ENCODE peak calls at places on chromosomes 12 and 14, in four cellular contexts. B is A549, Z is K562, H is HepG2. E is an unnamed sample.

GRCh38 chr12:11601647-11602046 is 47.8 kb upstream of the ETV6 start:
- DNase-seq in Z (no peak), H (no peak), B (no peak), E (no peak)

GRCh38 chr14:68140111-68140741 is 320.6 kb downstream of the RAD51B start:
- DNase-seq in Z (no peak), H (peak; percentile 64), B (peak; percentile 99), E (no peak)

GRCh38 chr12:98456583-98457573 is 58.5 kb upstream of the TMPO start:
- DNase-seq in Z (peak; percentile 39), H (no peak), B (no peak), E (peak; percentile 46)

GRCh38 chr14:84128025-84128424 is 1401.9 kb upstream of the FLRT2 start:
- DNase-seq in B (no peak), Z (no peak), H (no peak), E (no peak)

GRCh38 chr14:105140581-105140980 is 28.0 kb downstream of the JAG2 start:
- DNase-seq in Z (no peak), B (no peak), H (no peak), E (no peak)

GRCh38 chr12:96502477-96502876 is 13.1 kb downstream of the CFAP54 start:
- DNase-seq in Z (no peak), H (no peak), B (peak; percentile 26), E (no peak)

GRCh38 chr12:92929957-92930356 is 862 bp upstream of the EEA1 start:
- DNase-seq in Z (no peak), B (peak; percentile 7), H (no peak), E (no peak)

GRCh38 chr12:62138527-62138926 is 121.7 kb upstream of the USP15 start:
- DNase-seq in B (no peak), Z (no peak), H (no peak), E (no peak)

GRCh38 chr14:102140027-102140749 is 491 bp downstream of the WDR20 start:
- DNase-seq in Z (peak; percentile 51), H (peak; percentile 6), B (peak; percentile 16), E (no peak)

GRCh38 chr12:125996438-125996837 is 931.2 kb downstream of the AACS start:
- DNase-seq in H (no peak), B (no peak), Z (no peak), E (no peak)

GRCh38 chr12:90250766-90251165 is 542.1 kb upstream of the ATP2B1 start:
- DNase-seq in H (no peak), B (no peak), Z (no peak), E (no peak)

GRCh38 chr14:54562334-54562733 is 4.6 kb upstream of the SAMD4A start:
- DNase-seq in H (no peak), B (no peak), Z (no peak), E (no peak)

GRCh38 chr14:60777856-60778578 is 43.5 kb downstream of the MNAT1 start:
- DNase-seq in B (peak; percentile 6), Z (no peak), H (no peak), E (no peak)

GRCh38 chr14:46250113-46250703 is 401.4 kb downstream of the RPL10L start:
- DNase-seq in Z (no peak), H (peak; percentile 2), B (peak; percentile 35), E (no peak)

GRCh38 chr12:34606749-34607519 is 584.6 kb downstream of the ALG10 start:
- DNase-seq in B (no peak), H (no peak), Z (no peak), E (no peak)

GRCh38 chr12:95096852-95097251 is 23.4 kb upstream of the NR2C1 start:
- DNase-seq in Z (no peak), B (peak; percentile 51), H (no peak), E (no peak)

GRCh38 chr12:93601591-93601990 is 29.1 kb downstream of the SOCS2 start:
- DNase-seq in B (no peak), H (no peak), Z (no peak), E (no peak)

GRCh38 chr12:105204916-105205315 is 31.1 kb downstream of the APPL2 start:
- DNase-seq in Z (no peak), B (no peak), H (no peak), E (no peak)

GRCh38 chr14:73750161-73750901 is 36.1 kb upstream of the PNMA1 start:
- DNase-seq in Z (no peak), H (no peak), B (no peak), E (no peak)

GRCh38 chr12:30457621-30458289 is 237.9 kb downstream of the IPO8 start:
- DNase-seq in H (peak; percentile 31), Z (peak; percentile 44), B (peak; percentile 43), E (no peak)

GRCh38 chr12:116319316-116319715 is 41.8 kb upstream of the MED13L start:
- DNase-seq in H (no peak), Z (no peak), B (no peak), E (no peak)

GRCh38 chr12:50112456-50113218 is 601 bp downstream of the COX14 start:
- DNase-seq in Z (peak; percentile 55), B (no peak), H (peak; percentile 49), E (peak; percentile 13)

GRCh38 chr14:99199854-99200653 is 71.9 kb downstream of the BCL11B start:
- DNase-seq in Z (no peak), H (no peak), B (no peak), E (no peak)

GRCh38 chr12:8950702-8951478 is 1.4 kb upstream of the M6PR start:
- DNase-seq in H (no peak), B (no peak), Z (no peak), E (no peak)

GRCh38 chr14:83874662-83875061 is 1655.3 kb upstream of the FLRT2 start:
- DNase-seq in Z (no peak), H (no peak), B (no peak), E (no peak)

GRCh38 chr14:60720962-60721330 is 3.2 kb downstream of the SIX4 start:
- DNase-seq in Z (no peak), H (peak; percentile 9), B (no peak), E (no peak)

GRCh38 chr14:24293525-24293924 is 6.1 kb downstream of the DHRS1 start:
- DNase-seq in Z (no peak), H (no peak), B (no peak), E (no peak)

GRCh38 chr14:42090122-42090521 is 483.4 kb downstream of the LRFN5 start:
- DNase-seq in Z (no peak), B (no peak), H (no peak), E (no peak)

GRCh38 chr12:3976351-3976938 is 103.2 kb upstream of the PARP11 start:
- DNase-seq in B (no peak), Z (no peak), H (no peak), E (no peak)

GRCh38 chr12:95548056-95548538 is 3.2 kb downstream of the USP44 start:
- DNase-seq in H (no peak), Z (peak; percentile 26), B (no peak), E (no peak)

GRCh38 chr14:63952053-63952932 is 99.5 kb downstream of the SYNE2 start:
- DNase-seq in Z (no peak), B (no peak), H (no peak), E (no peak)

GRCh38 chr14:63949696-63950095 is 96.9 kb downstream of the SYNE2 start:
- DNase-seq in B (no peak), Z (no peak), H (no peak), E (no peak)

GRCh38 chr14:63952933-63953437 is 100.2 kb downstream of the SYNE2 start:
- DNase-seq in H (no peak), Z (no peak), B (no peak), E (no peak)

GRCh38 chr14:63951429-63951828 is 98.6 kb downstream of the SYNE2 start:
- DNase-seq in B (no peak), Z (no peak), H (no peak), E (no peak)

GRCh38 chr14:63951025-63951424 is 98.2 kb downstream of the SYNE2 start:
- DNase-seq in Z (no peak), H (no peak), B (no peak), E (no peak)
- TF ChIP-seq MAFK in Z (no peak), H (no peak), B (no peak), E (no peak)

GRCh38 chr12:10339441-10339840 is 31.8 kb downstream of the KLRD1 start:
- DNase-seq in Z (no peak), H (no peak), B (peak; percentile 49), E (no peak)
- TF ChIP-seq KDM1A in Z (no peak), H (no peak), B (no peak), E (no peak)

GRCh38 chr14:34165847-34166340 is 215.0 kb upstream of the EGLN3 start:
- DNase-seq in H (no peak), B (no peak), Z (no peak), E (no peak)
- TF ChIP-seq MAFK in H (no peak), B (no peak), Z (no peak), E (no peak)

GRCh38 chr14:63193236-63193635 is 11.0 kb upstream of the RHOJ start:
- DNase-seq in H (no peak), B (no peak), Z (no peak), E (no peak)
- TF ChIP-seq KDM1A in H (no peak), B (no peak), Z (no peak), E (no peak)

DNA sequence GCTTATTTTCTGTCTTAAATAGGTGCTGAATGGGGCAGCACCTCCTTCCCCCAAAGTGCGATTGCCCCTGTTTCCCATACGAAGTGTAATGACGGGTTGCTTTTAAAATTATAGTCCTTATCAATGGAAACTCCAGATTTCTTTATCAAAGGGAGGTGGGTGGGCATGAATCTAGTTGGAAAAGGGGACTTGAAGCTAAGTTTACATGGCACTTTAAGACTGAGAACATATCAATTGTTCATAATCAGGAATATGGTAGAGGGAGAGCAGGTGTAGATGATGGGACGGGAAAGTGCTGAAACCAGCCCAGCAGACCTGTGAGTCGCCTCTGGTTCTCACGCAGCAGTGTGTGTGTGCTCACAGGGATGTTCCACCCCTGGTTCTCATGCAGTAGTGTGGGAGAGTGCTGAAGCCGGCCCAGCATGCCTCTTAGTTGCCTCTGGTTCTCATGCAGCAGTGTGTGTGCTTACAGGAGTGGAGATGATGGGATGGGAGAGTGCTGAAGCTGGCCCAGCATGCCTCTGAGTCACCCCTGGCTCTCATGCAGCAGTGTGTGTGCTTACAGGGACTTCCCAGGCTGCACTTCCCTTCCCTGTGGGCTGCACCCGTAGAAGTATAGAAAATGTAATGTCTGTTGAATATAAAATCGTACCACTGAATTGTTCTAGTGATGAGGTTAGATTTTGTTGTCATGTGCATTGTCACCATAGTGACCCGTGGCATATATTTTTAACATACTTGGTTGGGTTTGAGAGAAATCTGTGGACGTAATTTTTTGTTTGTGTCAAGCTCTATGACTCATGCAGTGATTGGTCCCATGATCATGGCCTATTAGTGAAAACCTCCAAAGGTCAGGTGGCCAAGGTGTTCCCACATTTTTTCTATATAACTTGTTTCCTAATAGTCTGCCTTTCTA is 51.6 kb downstream of the GPATCH2L start:
- DNase-seq in B (peak; percentile 76), H (no peak), Z (no peak), E (peak; percentile 5)
- TF ChIP-seq MAFK in B (no peak), H (no peak), Z (no peak), E (no peak)

GRCh38 chr14:50999726-51000125 is 55.4 kb upstream of the PYGL start:
- DNase-seq in B (peak; percentile 55), Z (no peak), H (peak; percentile 5), E (no peak)
- TF ChIP-seq KDM1A in B (no peak), Z (no peak), H (no peak), E (no peak)

DNA sequence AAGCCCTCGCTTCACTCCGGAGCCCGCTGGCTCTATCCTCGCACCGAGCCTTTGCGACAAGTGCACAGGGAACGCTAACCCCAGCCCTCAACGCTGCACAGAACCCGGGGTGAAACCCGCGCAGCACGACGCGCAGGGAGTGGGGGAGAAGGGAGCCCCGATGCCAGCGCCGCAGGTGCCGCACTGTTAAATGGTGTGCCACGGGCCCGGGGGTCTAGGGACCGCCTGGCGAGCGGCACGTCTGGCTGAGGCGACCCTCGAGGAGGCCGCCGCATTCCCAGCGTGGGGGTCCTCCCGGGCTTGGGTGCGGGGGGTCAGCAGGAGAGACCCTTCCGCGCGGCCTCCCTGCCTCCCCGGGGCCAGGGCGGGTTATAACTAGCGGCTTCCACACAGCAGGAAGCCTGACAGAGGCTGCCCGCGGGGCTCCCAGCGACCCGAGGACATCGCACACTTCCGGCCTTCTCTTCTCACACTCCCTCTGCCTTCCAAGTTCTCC is 23.8 kb upstream of the LRTM2 start:
- DNase-seq in Z (no peak), H (no peak), B (no peak), E (peak; percentile 61)
- TF ChIP-seq MAFK in Z (no peak), H (no peak), B (no peak), E (no peak)